ENCODE peak calls at places on chromosome 22, in nine cellular contexts. O is left ventricle myocardium inferior, J is colonic mucosa, V is AG10803, E is Calu3, Z is adrenal gland, W is natural killer cell, T is brain microvascular endothelial cell, N is HCT116. R is an unnamed sample.

GRCh38 chr22:33076368-33076767 is 18.2 kb upstream of the SYN3 start:
- DNase-seq in O (no peak), J (no peak), V (no peak), E (no peak), Z (no peak), W (no peak), T (no peak), N (no peak), R (no peak)

GRCh38 chr22:24768537-24769374 is 5.8 kb downstream of the PIWIL3 start:
- DNase-seq in O (peak; percentile 27), J (peak; percentile 76), V (peak; percentile 65), E (peak; percentile 73), Z (peak; percentile 72), W (peak; percentile 37), T (peak; percentile 39), N (peak; percentile 54), R (peak; percentile 60)

GRCh38 chr22:46349681-46350080 is 14.2 kb downstream of the TRMU start:
- DNase-seq in O (no peak), J (no peak), V (no peak), E (no peak), Z (no peak), W (no peak), T (no peak), N (no peak), R (no peak)

GRCh38 chr22:36803358-36803757 is 13.5 kb downstream of the PVALB start:
- DNase-seq in O (no peak), J (no peak), V (no peak), E (no peak), Z (no peak), W (no peak), T (no peak), N (no peak), R (no peak)

GRCh38 chr22:41589260-41589600 is 410 bp downstream of the PMM1 start:
- DNase-seq in O (no peak), J (peak; percentile 45), V (peak; percentile 24), E (peak; percentile 12), Z (peak; percentile 55), W (no peak), T (no peak), N (no peak), R (peak; percentile 35)

GRCh38 chr22:44567846-44568493 is 69.9 kb upstream of the RTL6 start:
- DNase-seq in O (no peak), J (peak; percentile 42), V (peak; percentile 45), E (peak; percentile 56), Z (peak; percentile 48), W (peak; percentile 35), T (peak; percentile 13), N (peak; percentile 54), R (no peak)

GRCh38 chr22:19703869-19704268 is 10.4 kb upstream of the SEPTIN5 start:
- DNase-seq in O (no peak), J (no peak), V (no peak), E (no peak), Z (no peak), W (no peak), T (no peak), N (no peak), R (no peak)

GRCh38 chr22:36469094-36469710 is 12.2 kb downstream of the TXN2 start:
- DNase-seq in O (no peak), J (no peak), V (peak; percentile 47), E (no peak), Z (no peak), W (no peak), T (no peak), N (no peak), R (no peak)

GRCh38 chr22:46122511-46122971 is 27.8 kb upstream of the PPARA start:
- DNase-seq in O (peak; percentile 75), J (peak; percentile 82), V (peak; percentile 58), E (peak; percentile 83), Z (peak; percentile 80), W (peak; percentile 71), T (peak; percentile 33), N (peak; percentile 8), R (peak; percentile 90)

GRCh38 chr22:24402460-24403192 is 24.8 kb upstream of the ADORA2A start:
- DNase-seq in O (peak; percentile 57), J (peak; percentile 95), V (peak; percentile 93), E (peak; percentile 82), Z (peak; percentile 88), W (no peak), T (peak; percentile 91), N (peak; percentile 82), R (peak; percentile 43)

GRCh38 chr22:24758164-24758799 is 16.2 kb downstream of the PIWIL3 start:
- DNase-seq in O (peak; percentile 38), J (peak; percentile 67), V (peak; percentile 50), E (peak; percentile 65), Z (peak; percentile 52), W (peak; percentile 34), T (peak; percentile 25), N (peak; percentile 39), R (peak; percentile 50)

GRCh38 chr22:45966320-45966891 is 10.6 kb downstream of the WNT7B start:
- DNase-seq in O (no peak), J (no peak), V (no peak), E (peak; percentile 23), Z (no peak), W (no peak), T (no peak), N (no peak), R (no peak)

GRCh38 chr22:33389927-33390326 is 331.7 kb upstream of the SYN3 start:
- DNase-seq in O (no peak), J (no peak), V (peak; percentile 3), E (no peak), Z (no peak), W (no peak), T (peak; percentile 56), N (no peak), R (no peak)

GRCh38 chr22:20852076-20852475 is 6.5 kb downstream of the PI4KA start:
- DNase-seq in O (no peak), J (no peak), V (no peak), E (no peak), Z (no peak), W (no peak), T (no peak), N (no peak), R (no peak)

GRCh38 chr22:38029901-38030300 is 27.3 kb upstream of the PICK1 start:
- DNase-seq in O (no peak), J (no peak), V (no peak), E (no peak), Z (no peak), W (no peak), T (no peak), N (no peak), R (no peak)

GRCh38 chr22:24442352-24442744 is 14.9 kb downstream of the ADORA2A start:
- DNase-seq in O (no peak), J (no peak), V (no peak), E (no peak), Z (no peak), W (no peak), T (no peak), N (no peak), R (no peak)

GRCh38 chr22:46038516-46039430 is 61.8 kb upstream of the WNT7B start:
- DNase-seq in O (no peak), J (peak; percentile 22), V (no peak), E (no peak), Z (peak; percentile 53), W (no peak), T (no peak), N (no peak), R (no peak)

GRCh38 chr22:22144858-22145257 is 99.7 kb upstream of the VPREB1 start:
- DNase-seq in O (no peak), J (no peak), V (no peak), E (no peak), Z (no peak), W (no peak), T (no peak), N (no peak), R (no peak)
- TF ChIP-seq CTCF in O (no peak), J (no peak), V (no peak), E (peak; percentile 11), Z (no peak), W (no peak), T (peak; percentile 18), N (no peak), R (no peak)

GRCh38 chr22:27682438-27682837 is 119.1 kb downstream of the MN1 start:
- DNase-seq in O (no peak), J (no peak), V (no peak), E (no peak), Z (no peak), W (no peak), T (no peak), N (no peak), R (no peak)
- TF ChIP-seq CTCF in O (peak; percentile 36), J (no peak), V (peak; percentile 18), E (no peak), Z (no peak), W (no peak), T (peak; percentile 61), N (no peak), R (no peak)

GRCh38 chr22:30866811-30867271 is 101.7 kb downstream of the MORC2 start:
- DNase-seq in O (no peak), J (no peak), V (no peak), E (no peak), Z (peak; percentile 22), W (no peak), T (no peak), N (no peak), R (no peak)
- TF ChIP-seq CTCF in O (no peak), J (no peak), V (no peak), E (no peak), Z (no peak), W (no peak), T (peak; percentile 46), N (no peak), R (no peak)

GRCh38 chr22:50304528-50305392 is 2.7 kb downstream of the PLXNB2 start:
- DNase-seq in O (no peak), J (peak; percentile 77), V (peak; percentile 62), E (peak; percentile 47), Z (peak; percentile 72), W (no peak), T (no peak), N (no peak), R (no peak)

GRCh38 chr22:50305393-50305657 is 2.1 kb downstream of the PLXNB2 start:
- DNase-seq in O (no peak), J (no peak), V (no peak), E (no peak), Z (no peak), W (no peak), T (no peak), N (no peak), R (no peak)

GRCh38 chr22:50302564-50302963 is 4.9 kb downstream of the PLXNB2 start:
- DNase-seq in O (no peak), J (no peak), V (no peak), E (no peak), Z (no peak), W (no peak), T (no peak), N (no peak), R (no peak)

GRCh38 chr22:50303515-50303847 is 4.0 kb downstream of the PLXNB2 start:
- DNase-seq in O (no peak), J (no peak), V (no peak), E (no peak), Z (no peak), W (no peak), T (no peak), N (no peak), R (no peak)

DNA sequence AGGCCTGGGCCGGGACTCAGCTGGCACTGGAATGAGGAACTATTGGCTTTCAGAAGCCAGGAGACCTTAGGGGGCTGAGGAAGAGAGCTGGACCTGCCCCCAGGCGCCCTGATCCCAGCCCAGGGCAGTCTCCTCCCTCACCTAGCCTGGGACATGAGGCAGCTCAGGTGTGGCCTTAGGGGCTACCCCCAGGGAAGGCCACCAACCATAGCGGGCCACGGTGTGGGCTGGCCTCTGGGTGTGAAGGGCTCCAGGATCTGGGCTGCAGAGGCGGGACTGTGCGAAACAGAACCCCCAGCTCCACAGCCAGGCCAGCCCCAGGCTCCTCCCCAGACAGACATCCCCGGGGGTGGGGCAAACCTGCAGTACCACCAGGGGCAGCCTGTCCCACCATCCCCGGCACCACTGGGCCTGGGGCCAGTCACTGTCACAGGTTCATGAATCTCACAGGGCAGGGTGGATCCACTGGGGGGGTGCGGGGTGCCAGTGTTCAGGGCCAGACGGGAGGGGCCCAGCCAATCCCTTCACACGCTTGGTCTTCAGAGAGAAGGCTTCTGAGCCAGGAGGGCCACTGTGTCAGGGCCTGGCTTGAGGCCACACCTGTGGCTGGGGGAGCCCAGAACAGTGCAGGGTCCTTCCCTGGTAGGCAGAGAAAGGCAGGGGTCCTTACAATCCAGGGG is 3.5 kb downstream of the PLXNB2 start:
- DNase-seq in O (no peak), J (peak; percentile 77), V (no peak), E (peak; percentile 85), Z (peak; percentile 87), W (no peak), T (no peak), N (no peak), R (peak; percentile 60)
- TF ChIP-seq CTCF in O (no peak), J (no peak), V (no peak), E (no peak), Z (no peak), W (no peak), T (peak; percentile 23), N (no peak), R (no peak)